ENCODE peak calls at places on chromosomes 4 and X, in four cellular contexts. K, W, F and X are unnamed samples. For H3K27me3, the result is how much of the 10 kb centered on the place peaks cover.

GRCh38 chrX:41382699-41383645 is 49.0 kb downstream of the DDX3X start:
- DNase-seq in W (no peak), K (no peak), F (no peak), X (peak)

GRCh38 chrX:110914281-110914680 is 118.7 kb upstream of the CHRDL1 start:
- DNase-seq in F (no peak), W (no peak), K (no peak), X (no peak)

GRCh38 chr4:40909363-40909876 is 159.7 kb downstream of the NSUN7 start:
- DNase-seq in F (no peak), W (peak), K (peak), X (peak)

GRCh38 chr4:52751349-52751911 is at the start of gene ERVMER34-1:
- DNase-seq in F (no peak), W (peak), K (peak), X (peak)

GRCh38 chr4:87559090-87559837 is 30.1 kb upstream of the SPARCL1 start:
- DNase-seq in W (no peak), K (no peak), F (no peak), X (no peak)

GRCh38 chrX:65671966-65672365 is 4.5 kb downstream of the MSN start:
- DNase-seq in K (no peak), W (no peak), F (no peak), X (no peak)

GRCh38 chrX:102950908-102951866 is 14.1 kb downstream of the RAB40AL start:
- DNase-seq in W (peak), F (no peak), K (peak), X (peak)

GRCh38 chrX:46298821-46299220 is 246.4 kb downstream of the ZNF674 start:
- DNase-seq in W (no peak), K (peak), F (no peak), X (peak)

GRCh38 chrX:51902651-51903050 is 9.2 kb downstream of the MAGED1 start:
- DNase-seq in K (no peak), F (no peak), W (no peak), X (no peak)

GRCh38 chr4:185004562-185005208 is 13.6 kb upstream of the HELT start:
- DNase-seq in K (no peak), F (no peak), W (no peak), X (no peak)

GRCh38 chr4:182928061-182928460 is 10.9 kb upstream of the DCTD start:
- DNase-seq in K (no peak), F (no peak), W (no peak), X (no peak)

GRCh38 chrX:88244066-88244465 is 503.0 kb upstream of the CPXCR1 start:
- DNase-seq in K (no peak), F (no peak), W (no peak), X (no peak)

GRCh38 chr4:14334166-14334565 is 668.1 kb upstream of the CPEB2 start:
- DNase-seq in F (no peak), K (no peak), W (no peak), X (peak)

GRCh38 chrX:47595701-47596655 is 13.7 kb downstream of the TIMP1 start:
- DNase-seq in F (no peak), W (peak), K (no peak), X (peak)

GRCh38 chr4:90357117-90357710 is 230.0 kb downstream of the CCSER1 start:
- DNase-seq in K (peak), F (no peak), W (peak), X (peak)

GRCh38 chr4:44157611-44158277 is 290.9 kb downstream of the KCTD8 start:
- DNase-seq in K (no peak), W (peak), F (no peak), X (no peak)

GRCh38 chr4:57233391-57233790 is 123.2 kb upstream of the IGFBP7 start:
- DNase-seq in K (peak), F (no peak), W (peak), X (peak)

GRCh38 chr4:154292589-154292988 is 199.0 kb downstream of the DCHS2 start:
- DNase-seq in W (no peak), F (no peak), K (no peak), X (no peak)

GRCh38 chrX:140767646-140768045 is 58.1 kb downstream of the LINC00632 start:
- DNase-seq in F (no peak), K (no peak), W (no peak), X (no peak)

GRCh38 chr4:74659576-74660411 is 134.5 kb downstream of the BTC start:
- DNase-seq in F (no peak), K (peak), W (peak), X (peak)

GRCh38 chrX:98111684-98112083 is 1228.0 kb downstream of the RPA4 start:
- DNase-seq in W (no peak), K (no peak), F (no peak), X (no peak)

GRCh38 chrX:56268888-56269287 is 36.7 kb downstream of the KLF8 start:
- DNase-seq in K (peak), F (no peak), W (no peak), X (peak)

GRCh38 chr4:13544556-13545393 is 467 bp upstream of the NKX3-2 start:
- DNase-seq in W (peak), F (no peak), K (peak), X (peak)

GRCh38 chrX:54248309-54248708 is 65.3 kb upstream of the FAM120C start:
- DNase-seq in W (peak), F (no peak), K (peak), X (no peak)

GRCh38 chr4:6263541-6264540 is 5.8 kb upstream of the WFS1 start:
- DNase-seq in W (peak), K (peak), F (no peak), X (peak)

GRCh38 chrX:34578237-34578636 is 78.8 kb downstream of the TMEM47 start:
- DNase-seq in K (peak), W (peak), F (no peak), X (peak)

GRCh38 chr4:57119054-57119651 is 9.0 kb upstream of the IGFBP7 start:
- DNase-seq in F (peak), W (peak), K (peak), X (peak)

GRCh38 chr4:53362093-53362492 is 3.8 kb downstream of the SCFD2 start:
- DNase-seq in K (no peak), F (no peak), W (no peak), X (no peak)

GRCh38 chrX:2928583-2929434 is at the start of gene ARSD:
- DNase-seq in F (peak), W (peak), K (peak), X (peak)

GRCh38 chrX:34404386-34405070 is 252.6 kb downstream of the TMEM47 start:
- DNase-seq in F (no peak), W (no peak), K (no peak), X (peak)

GRCh38 chr4:183170894-183171293 is 71.8 kb downstream of the WWC2 start:
- DNase-seq in F (no peak), K (no peak), W (no peak), X (no peak)

GRCh38 chr4:7383251-7383650 is 51.5 kb downstream of the PSAPL1 start:
- DNase-seq in F (no peak), W (no peak), K (no peak), X (no peak)

GRCh38 chrX:2584659-2585470 is 84.1 kb upstream of the DHRSX start:
- DNase-seq in K (peak), W (no peak), F (no peak), X (no peak)

GRCh38 chr4:49032440-49033161 is 46.5 kb downstream of the CWH43 start:
- DNase-seq in F (no peak), W (peak), K (peak), X (peak)

GRCh38 chr4:37000281-37000680 is 244.3 kb upstream of the NWD2 start:
- DNase-seq in W (no peak), K (no peak), F (no peak), X (no peak)

GRCh38 chr4:17077105-17077504 is 178.7 kb upstream of the LDB2 start:
- DNase-seq in F (no peak), K (no peak), W (no peak), X (no peak)

DNA sequence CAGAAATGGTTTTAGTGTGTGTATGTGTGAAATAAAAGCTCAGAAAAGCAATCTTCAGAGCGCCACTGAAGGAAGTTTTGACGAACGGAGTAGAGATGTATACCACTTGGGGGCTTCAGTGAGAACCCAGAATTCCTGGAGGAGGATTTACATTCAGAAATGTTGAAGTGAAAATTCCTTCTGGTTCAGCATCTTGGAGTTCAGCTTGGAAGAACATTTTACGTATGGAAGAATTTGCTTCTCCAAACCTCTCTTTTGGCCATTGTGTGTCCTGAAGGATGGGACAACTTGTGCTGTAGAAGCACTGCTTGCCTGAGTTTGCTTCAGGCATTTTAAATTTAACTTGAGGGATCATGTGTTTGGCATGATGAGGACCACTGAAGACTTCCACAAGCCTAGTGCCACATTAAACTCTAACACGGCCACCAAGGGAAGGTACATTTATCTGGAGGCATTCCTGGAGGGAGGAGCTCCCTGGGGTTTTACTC is 704 bp downstream of the SHROOM3 start:
- DNase-seq in W (no peak), K (no peak), F (no peak), X (no peak)
- H3K27ac ChIP-seq in W (no peak), K (peak), F (peak), X (no peak)

DNA sequence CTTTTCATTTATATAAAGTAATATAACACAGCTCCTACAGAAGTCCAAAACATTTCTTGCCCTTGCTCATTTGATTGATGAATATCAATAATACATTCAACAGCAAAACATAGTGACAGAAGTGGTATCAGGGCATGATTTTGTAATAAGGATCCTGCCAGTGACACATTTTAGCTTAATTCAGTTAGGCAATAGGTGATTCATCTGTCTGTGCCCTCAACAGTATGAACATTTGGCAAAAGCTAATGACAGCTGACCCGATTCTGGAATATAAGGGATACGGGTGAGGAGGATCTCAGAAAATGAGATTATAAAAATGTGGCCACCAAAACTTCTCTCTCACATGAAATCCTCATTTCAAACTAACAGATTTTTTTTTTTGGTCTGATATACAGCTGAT is 294.0 kb downstream of the CAMK2D start:
- DNase-seq in F (no peak), K (peak), W (peak), X (peak)
- H3K4me3 ChIP-seq in F (no peak), K (peak), W (no peak), X (no peak)

GRCh38 chrX:129934952-129935351 is 29.0 kb downstream of the UTP14A start:
- DNase-seq in K (no peak), W (no peak), F (no peak), X (no peak)
- H3K27me3 ChIP-seq in K (under half), W (under half), F (under half), X (under half)

GRCh38 chr4:1215347-1216075 is 33.4 kb downstream of the CTBP1 start:
- DNase-seq in W (no peak), K (no peak), F (no peak), X (no peak)
- H3K27ac ChIP-seq in W (no peak), K (no peak), F (no peak), X (no peak)

DNA sequence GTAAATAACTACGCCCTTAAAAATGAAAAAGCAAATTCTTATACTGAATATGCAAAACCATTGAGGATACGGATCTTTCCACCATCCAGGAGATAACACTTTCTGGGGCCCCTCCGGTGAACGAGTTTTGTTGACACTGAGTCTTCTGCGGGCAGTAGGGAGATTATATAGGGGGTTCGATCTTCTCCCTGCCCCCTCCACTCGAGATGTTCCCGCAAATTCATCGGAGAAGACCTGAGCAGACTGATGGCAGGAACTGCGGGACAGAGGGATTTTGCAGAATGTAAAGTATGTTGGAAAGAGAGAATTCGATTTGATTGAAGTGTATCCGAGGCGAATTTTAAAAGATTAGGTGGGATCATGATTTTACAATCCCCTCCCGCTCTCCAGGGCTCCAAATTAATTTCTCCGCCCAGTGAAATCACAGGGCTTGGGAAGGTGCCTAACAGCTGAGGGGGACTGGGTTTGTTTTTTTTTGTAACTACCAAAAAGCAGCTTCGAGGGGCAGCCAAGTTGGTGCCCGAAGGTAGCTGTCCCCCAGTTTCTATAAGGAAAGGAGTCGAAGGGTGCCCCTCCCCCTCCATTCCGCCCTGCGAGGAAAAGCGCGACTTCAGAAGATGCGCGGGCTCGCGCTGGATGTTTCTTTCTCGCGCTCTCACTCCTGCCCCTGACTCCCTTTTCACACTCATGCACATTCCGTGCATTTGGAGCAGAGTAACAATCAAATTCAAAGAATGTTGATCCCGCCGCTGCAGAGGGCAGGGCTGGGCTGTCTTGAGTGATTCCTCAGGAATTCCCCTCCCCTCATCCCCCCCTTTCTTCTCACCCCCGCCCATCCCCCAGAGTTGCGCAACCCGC is 1.2 kb downstream of the TMEM255A start:
- DNase-seq in F (no peak), K (no peak), W (no peak), X (no peak)
- H3K4me3 ChIP-seq in F (peak), K (peak), W (no peak), X (peak)

GRCh38 chrX:4754878-4755604 is 1041.6 kb upstream of the PRKX start:
- DNase-seq in F (no peak), K (no peak), W (no peak), X (no peak)
- H3K27me3 ChIP-seq in F (under half), K (under half), W (under half), X (under half)

GRCh38 chr4:176775326-176775725 is 17.4 kb downstream of the VEGFC start:
- DNase-seq in F (no peak), W (no peak), K (no peak), X (no peak)
- H3K27ac ChIP-seq in F (no peak), W (no peak), K (peak), X (peak)

GRCh38 chr4:27215421-27215820 is 354.8 kb downstream of the STIM2 start:
- DNase-seq in K (no peak), W (no peak), F (no peak), X (no peak)

GRCh38 chr4:27205994-27206393 is 345.4 kb downstream of the STIM2 start:
- DNase-seq in F (no peak), K (no peak), W (no peak), X (no peak)

GRCh38 chr4:27210874-27211428 is 350.3 kb downstream of the STIM2 start:
- DNase-seq in W (no peak), K (no peak), F (no peak), X (no peak)
- H3K4me3 ChIP-seq in W (no peak), K (no peak), F (no peak), X (no peak)